ENCODE peak calls at places on chromosomes 5 and 9, in five cellular contexts. One of them, this sample, is unnamed. For H3K4me1, the result is how much of the 10 kb centered on the place peaks cover.

GRCh38 chr5:34620185-34620584 is 35.9 kb upstream of the RAI14 start:
- DNase-seq in thyroid gland: no peak
- DNase-seq in small intestine: no peak
- DNase-seq in uterus: no peak
- DNase-seq in breast epithelium: no peak
- DNase-seq in this sample: no peak

GRCh38 chr5:150648294-150649107 is 8.0 kb downstream of the SYNPO start:
- DNase-seq in uterus: no peak
- DNase-seq in breast epithelium: no peak
- DNase-seq in small intestine: no peak
- DNase-seq in thyroid gland: no peak
- DNase-seq in this sample: no peak

GRCh38 chr9:4615251-4615650 is 46.8 kb upstream of the PLPP6 start:
- DNase-seq in thyroid gland: no peak
- DNase-seq in uterus: no peak
- DNase-seq in small intestine: no peak
- DNase-seq in breast epithelium: no peak
- DNase-seq in this sample: peak

GRCh38 chr5:15850939-15851341 is 328.7 kb downstream of the MARCHF11 start:
- DNase-seq in thyroid gland: peak
- DNase-seq in small intestine: no peak
- DNase-seq in uterus: no peak
- DNase-seq in breast epithelium: no peak
- DNase-seq in this sample: no peak

GRCh38 chr5:114055318-114055788 is 306.5 kb upstream of the KCNN2 start:
- DNase-seq in uterus: peak
- DNase-seq in small intestine: no peak
- DNase-seq in breast epithelium: no peak
- DNase-seq in thyroid gland: peak
- DNase-seq in this sample: peak

GRCh38 chr5:121967187-121967586 is 5.4 kb downstream of the SRFBP1 start:
- DNase-seq in thyroid gland: no peak
- DNase-seq in breast epithelium: no peak
- DNase-seq in small intestine: no peak
- DNase-seq in uterus: no peak
- DNase-seq in this sample: peak

GRCh38 chr5:147484708-147485020 is 25.2 kb downstream of the DPYSL3 start:
- DNase-seq in thyroid gland: no peak
- DNase-seq in breast epithelium: no peak
- DNase-seq in uterus: no peak
- DNase-seq in small intestine: no peak
- DNase-seq in this sample: peak

GRCh38 chr9:129500863-129501770 is 119.8 kb downstream of the C9orf50 start:
- DNase-seq in small intestine: no peak
- DNase-seq in uterus: no peak
- DNase-seq in thyroid gland: no peak
- DNase-seq in breast epithelium: no peak
- DNase-seq in this sample: no peak

GRCh38 chr5:34690301-34690700 is 34.2 kb downstream of the RAI14 start:
- DNase-seq in breast epithelium: no peak
- DNase-seq in uterus: no peak
- DNase-seq in small intestine: no peak
- DNase-seq in thyroid gland: no peak
- DNase-seq in this sample: no peak

GRCh38 chr9:4640027-4640426 is 22.1 kb upstream of the PLPP6 start:
- DNase-seq in breast epithelium: no peak
- DNase-seq in uterus: no peak
- DNase-seq in thyroid gland: peak
- DNase-seq in small intestine: peak
- DNase-seq in this sample: peak

GRCh38 chr5:17831279-17831678 is 197.0 kb downstream of the TAF11L14 start:
- DNase-seq in breast epithelium: no peak
- DNase-seq in uterus: no peak
- DNase-seq in small intestine: no peak
- DNase-seq in thyroid gland: no peak
- DNase-seq in this sample: no peak

GRCh38 chr9:130912932-130913598 is 16.5 kb upstream of the QRFP start:
- DNase-seq in small intestine: no peak
- DNase-seq in uterus: no peak
- DNase-seq in thyroid gland: peak
- DNase-seq in breast epithelium: no peak
- DNase-seq in this sample: peak

GRCh38 chr5:177131711-177132503 is 1.7 kb upstream of the NSD1 start:
- DNase-seq in small intestine: peak
- DNase-seq in uterus: peak
- DNase-seq in breast epithelium: no peak
- DNase-seq in thyroid gland: peak
- DNase-seq in this sample: no peak

GRCh38 chr9:134054891-134055811 is 12.7 kb downstream of the BRD3 start:
- DNase-seq in small intestine: no peak
- DNase-seq in uterus: no peak
- DNase-seq in breast epithelium: no peak
- DNase-seq in thyroid gland: no peak
- DNase-seq in this sample: no peak

GRCh38 chr9:136329211-136329627 is 1.9 kb downstream of the GPSM1 start:
- DNase-seq in small intestine: no peak
- DNase-seq in breast epithelium: no peak
- DNase-seq in uterus: no peak
- DNase-seq in thyroid gland: no peak
- DNase-seq in this sample: peak
- H3K4me1 ChIP-seq in small intestine: under half
- H3K4me1 ChIP-seq in breast epithelium: under half
- H3K4me1 ChIP-seq in uterus: under half
- H3K4me1 ChIP-seq in thyroid gland: under half
- H3K4me1 ChIP-seq in this sample: under half

GRCh38 chr9:85941966-85942912 is 1.3 kb downstream of the NAA35 start:
- DNase-seq in thyroid gland: no peak
- DNase-seq in breast epithelium: no peak
- DNase-seq in uterus: no peak
- DNase-seq in small intestine: no peak
- DNase-seq in this sample: peak

GRCh38 chr9:85941617-85941930 is 628 bp downstream of the NAA35 start:
- DNase-seq in thyroid gland: no peak
- DNase-seq in small intestine: no peak
- DNase-seq in uterus: no peak
- DNase-seq in breast epithelium: no peak
- DNase-seq in this sample: no peak

GRCh38 chr9:85940275-85940831 is 593 bp upstream of the NAA35 start:
- DNase-seq in breast epithelium: no peak
- DNase-seq in small intestine: no peak
- DNase-seq in uterus: no peak
- DNase-seq in thyroid gland: no peak
- DNase-seq in this sample: no peak

GRCh38 chr9:85942913-85943729 is 2.2 kb downstream of the NAA35 start:
- DNase-seq in breast epithelium: no peak
- DNase-seq in thyroid gland: no peak
- DNase-seq in uterus: no peak
- DNase-seq in small intestine: no peak
- DNase-seq in this sample: no peak

DNA sequence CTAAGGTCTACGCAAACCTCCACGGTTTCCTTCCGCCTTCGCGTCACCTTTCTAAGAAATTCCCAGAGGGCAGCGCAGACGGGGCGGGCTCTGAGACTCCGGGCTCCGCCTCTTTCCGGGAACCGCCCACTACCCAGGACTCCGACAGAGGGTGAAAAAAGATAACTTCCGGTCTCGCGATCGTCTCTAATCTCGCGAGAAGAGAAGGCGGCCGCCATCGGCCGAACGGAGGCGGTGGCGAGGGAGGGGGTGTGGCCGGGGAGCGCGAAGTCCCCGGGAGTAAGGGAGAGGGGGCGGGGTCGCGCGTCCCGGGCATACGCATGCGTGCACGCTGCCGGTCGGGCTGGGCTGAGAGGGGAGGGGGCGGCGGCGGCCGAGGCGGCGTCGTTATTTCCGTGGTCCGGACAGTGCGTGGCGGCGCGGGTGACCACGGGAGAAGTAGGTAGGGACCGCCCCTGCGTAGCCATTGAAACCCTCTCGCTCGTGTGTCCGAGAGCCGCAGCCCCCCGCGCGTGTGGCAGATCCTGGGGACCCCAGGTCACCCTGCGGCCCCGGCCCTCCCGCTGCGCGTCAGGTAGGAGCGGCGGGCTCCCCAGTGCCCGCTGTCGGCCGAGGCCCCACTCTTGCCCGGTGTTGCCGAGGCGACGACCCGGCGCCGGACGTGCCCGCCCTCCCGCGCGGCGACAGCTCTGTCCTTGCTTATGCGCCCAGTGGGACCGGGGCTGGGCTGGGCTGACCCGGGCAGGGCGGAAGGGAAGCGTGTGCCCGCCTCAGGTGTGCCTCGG is at the start of gene NAA35:
- DNase-seq in breast epithelium: peak
- DNase-seq in uterus: peak
- DNase-seq in small intestine: peak
- DNase-seq in thyroid gland: peak
- DNase-seq in this sample: peak
- H3K4me1 ChIP-seq in breast epithelium: under half
- H3K4me1 ChIP-seq in uterus: under half
- H3K4me1 ChIP-seq in small intestine: under half
- H3K4me1 ChIP-seq in thyroid gland: under half
- H3K4me1 ChIP-seq in this sample: under half

GRCh38 chr5:180810210-180811011 is 7.8 kb upstream of the MGAT1 start:
- DNase-seq in uterus: peak
- DNase-seq in thyroid gland: peak
- DNase-seq in small intestine: peak
- DNase-seq in breast epithelium: peak
- DNase-seq in this sample: peak
- H3K4me1 ChIP-seq in uterus: under half
- H3K4me1 ChIP-seq in thyroid gland: half or more
- H3K4me1 ChIP-seq in small intestine: under half
- H3K4me1 ChIP-seq in breast epithelium: under half
- H3K4me1 ChIP-seq in this sample: under half

DNA sequence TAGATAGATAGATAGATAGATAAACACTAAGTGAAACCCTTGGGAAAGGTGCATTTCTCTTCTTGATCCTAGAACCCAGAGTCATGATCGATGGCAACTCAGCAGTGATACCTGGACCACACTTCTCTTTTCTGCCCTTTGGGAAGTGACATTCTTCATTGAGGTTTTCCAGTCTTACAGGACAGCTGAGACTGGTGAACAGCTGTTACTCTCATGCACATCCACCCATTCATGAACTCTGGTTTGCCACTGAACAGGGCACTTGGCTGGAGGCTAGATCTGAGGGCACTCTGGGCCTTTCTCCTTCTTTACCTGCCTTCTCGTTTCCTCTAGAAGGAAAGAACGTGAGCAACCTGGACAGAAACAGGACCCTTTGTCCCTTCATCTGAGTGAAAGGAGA is 164.5 kb downstream of the DRD1 start:
- DNase-seq in uterus: no peak
- DNase-seq in breast epithelium: no peak
- DNase-seq in small intestine: no peak
- DNase-seq in thyroid gland: no peak
- DNase-seq in this sample: no peak
- H3K4me1 ChIP-seq in uterus: under half
- H3K4me1 ChIP-seq in breast epithelium: under half
- H3K4me1 ChIP-seq in small intestine: under half
- H3K4me1 ChIP-seq in thyroid gland: under half
- H3K4me1 ChIP-seq in this sample: under half

GRCh38 chr5:154194348-154195329 is 4.1 kb downstream of the GALNT10 start:
- DNase-seq in small intestine: no peak
- DNase-seq in uterus: no peak
- DNase-seq in breast epithelium: peak
- DNase-seq in thyroid gland: peak
- DNase-seq in this sample: peak
- H3K4me1 ChIP-seq in small intestine: under half
- H3K4me1 ChIP-seq in uterus: under half
- H3K4me1 ChIP-seq in breast epithelium: under half
- H3K4me1 ChIP-seq in thyroid gland: under half
- H3K4me1 ChIP-seq in this sample: half or more

GRCh38 chr5:140108093-140109049 is 5.5 kb upstream of the PURA start:
- DNase-seq in uterus: peak
- DNase-seq in breast epithelium: no peak
- DNase-seq in thyroid gland: no peak
- DNase-seq in small intestine: peak
- DNase-seq in this sample: peak
- H3K4me1 ChIP-seq in uterus: under half
- H3K4me1 ChIP-seq in breast epithelium: under half
- H3K4me1 ChIP-seq in thyroid gland: under half
- H3K4me1 ChIP-seq in small intestine: under half
- H3K4me1 ChIP-seq in this sample: half or more

GRCh38 chr5:55441954-55442353 is 92.8 kb downstream of the PLPP1 start:
- DNase-seq in uterus: no peak
- DNase-seq in small intestine: no peak
- DNase-seq in thyroid gland: no peak
- DNase-seq in breast epithelium: no peak
- DNase-seq in this sample: no peak

GRCh38 chr5:55437859-55438206 is 96.9 kb downstream of the PLPP1 start:
- DNase-seq in breast epithelium: no peak
- DNase-seq in thyroid gland: no peak
- DNase-seq in small intestine: no peak
- DNase-seq in uterus: no peak
- DNase-seq in this sample: no peak

GRCh38 chr5:55438931-55439477 is 95.8 kb downstream of the PLPP1 start:
- DNase-seq in breast epithelium: peak
- DNase-seq in uterus: peak
- DNase-seq in thyroid gland: peak
- DNase-seq in small intestine: no peak
- DNase-seq in this sample: peak

GRCh38 chr5:55440188-55440646 is 94.5 kb downstream of the PLPP1 start:
- DNase-seq in uterus: peak
- DNase-seq in breast epithelium: no peak
- DNase-seq in thyroid gland: peak
- DNase-seq in small intestine: no peak
- DNase-seq in this sample: peak

DNA sequence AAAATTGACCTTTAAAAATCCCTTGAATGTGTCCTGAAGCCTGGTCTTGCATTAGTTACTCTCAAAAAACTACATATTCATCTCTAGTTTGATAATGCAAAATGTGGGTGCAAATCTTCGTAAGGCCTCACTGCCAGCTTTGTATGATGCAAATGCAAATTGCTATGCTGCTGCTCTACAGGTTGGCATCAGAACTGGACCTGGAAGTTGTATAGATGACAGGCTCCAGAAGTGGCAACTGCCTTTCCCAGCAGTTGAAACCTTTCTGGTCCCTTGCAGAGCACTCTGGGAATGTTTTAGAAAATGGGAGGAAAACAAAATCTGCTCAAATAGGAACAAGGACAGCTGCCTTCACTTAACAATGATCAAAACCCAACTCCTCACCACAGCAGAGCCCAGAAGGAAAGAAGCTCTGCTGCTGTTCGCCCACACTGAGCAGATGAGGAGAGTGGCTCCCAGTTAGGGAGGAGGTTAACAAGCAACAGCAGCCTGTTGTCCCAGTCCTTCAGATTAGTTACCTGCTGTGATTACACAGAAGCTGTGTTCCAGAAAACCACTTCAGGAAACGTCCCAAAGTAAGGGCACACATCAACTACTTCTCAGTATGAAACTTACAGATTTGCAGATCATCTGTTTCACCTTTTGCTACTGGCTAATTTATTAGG is 93.5 kb downstream of the PLPP1 start:
- DNase-seq in uterus: no peak
- DNase-seq in thyroid gland: peak
- DNase-seq in breast epithelium: no peak
- DNase-seq in small intestine: no peak
- DNase-seq in this sample: no peak
- H3K4me1 ChIP-seq in uterus: under half
- H3K4me1 ChIP-seq in thyroid gland: under half
- H3K4me1 ChIP-seq in breast epithelium: under half
- H3K4me1 ChIP-seq in small intestine: under half
- H3K4me1 ChIP-seq in this sample: under half

This sample was measured in adipocyte.